ENCODE peak calls at places on chromosome 13, in four cellular contexts. F is stomach, Q is fibroblast of lung, T is testis. M is an unnamed sample.
A peak's percentile ranks its signal among the peaks of the same experiment; 100 is the strongest.

GRCh38 chr13:109121826-109122225 is 492.4 kb downstream of the MYO16 start:
- DNase-seq in F (no peak), Q (no peak), T (no peak), M (no peak)

GRCh38 chr13:94534171-94534570 is 54.7 kb upstream of the DCT start:
- DNase-seq in F (no peak), Q (peak; percentile 67), T (no peak), M (no peak)

GRCh38 chr13:105969761-105970160 is 565.7 kb downstream of the EFNB2 start:
- DNase-seq in F (no peak), Q (peak; percentile 56), T (no peak), M (no peak)

GRCh38 chr13:48908381-48909087 is 67.2 kb upstream of the FNDC3A start:
- DNase-seq in F (no peak), Q (peak; percentile 64), T (no peak), M (no peak)

GRCh38 chr13:32228330-32229041 is 86.7 kb downstream of the ZAR1L start:
- DNase-seq in F (no peak), Q (peak; percentile 76), T (no peak), M (no peak)

GRCh38 chr13:113991191-113991669 is 17.4 kb upstream of the C13orf46 start:
- DNase-seq in F (no peak), Q (no peak), T (peak; percentile 44), M (peak; percentile 26)

GRCh38 chr13:29886446-29886845 is 36.0 kb upstream of the UBL3 start:
- DNase-seq in F (no peak), Q (no peak), T (no peak), M (no peak)

GRCh38 chr13:38686635-38687245 is at the start of gene FREM2:
- DNase-seq in F (peak; percentile 57), Q (peak; percentile 59), T (peak; percentile 87), M (peak; percentile 86)

GRCh38 chr13:54029226-54029625 is 1000.6 kb downstream of the OLFM4 start:
- DNase-seq in F (no peak), Q (peak; percentile 78), T (no peak), M (no peak)

GRCh38 chr13:44894001-44894770 is 95.1 kb downstream of the NUFIP1 start:
- DNase-seq in F (peak; percentile 38), Q (no peak), T (no peak), M (no peak)

GRCh38 chr13:91544723-91545122 is 146.3 kb downstream of the GPC5 start:
- DNase-seq in F (no peak), Q (no peak), T (no peak), M (no peak)

GRCh38 chr13:37143901-37144300 is 38.4 kb upstream of the CSNK1A1L start:
- DNase-seq in F (no peak), Q (peak; percentile 90), T (no peak), M (no peak)

GRCh38 chr13:31518666-31519065 is 220.7 kb upstream of the RXFP2 start:
- DNase-seq in F (no peak), Q (no peak), T (no peak), M (no peak)

GRCh38 chr13:113643593-113643992 is 14.4 kb downstream of the ATP4B start:
- DNase-seq in F (no peak), Q (peak; percentile 91), T (no peak), M (no peak)

GRCh38 chr13:28337196-28338045 is 157.5 kb downstream of the FLT1 start:
- DNase-seq in F (no peak), Q (peak; percentile 79), T (no peak), M (no peak)

GRCh38 chr13:31835932-31836331 is 96.6 kb downstream of the RXFP2 start:
- DNase-seq in F (no peak), Q (peak; percentile 44), T (no peak), M (no peak)

GRCh38 chr13:38564751-38565150 is 122.1 kb upstream of the FREM2 start:
- DNase-seq in F (no peak), Q (peak; percentile 1), T (no peak), M (no peak)

GRCh38 chr13:112145221-112146072 is 78.5 kb downstream of the SOX1 start:
- DNase-seq in F (peak; percentile 15), Q (no peak), T (no peak), M (peak; percentile 21)

GRCh38 chr13:113427562-113428468 is 25.5 kb downstream of the ADPRHL1 start:
- DNase-seq in F (no peak), Q (no peak), T (no peak), M (no peak)

GRCh38 chr13:100828226-100828625 is 153.6 kb upstream of the TMTC4 start:
- DNase-seq in F (no peak), Q (no peak), T (no peak), M (no peak)

GRCh38 chr13:38348890-38349289 is 761 bp upstream of the UFM1 start:
- DNase-seq in F (no peak), Q (peak; percentile 53), T (peak; percentile 17), M (no peak)

GRCh38 chr13:78759704-78760103 is 100.7 kb upstream of the OBI1 start:
- DNase-seq in F (no peak), Q (no peak), T (no peak), M (no peak)

GRCh38 chr13:49532593-49532992 is 36.8 kb downstream of the PHF11 start:
- DNase-seq in F (no peak), Q (no peak), T (no peak), M (no peak)

GRCh38 chr13:90089051-90089450 is 1258.4 kb upstream of the MIR17HG start:
- DNase-seq in F (no peak), Q (no peak), T (no peak), M (no peak)

GRCh38 chr13:90091611-90092010 is 1255.9 kb upstream of the MIR17HG start:
- DNase-seq in F (no peak), Q (no peak), T (no peak), M (no peak)
- H3K27ac ChIP-seq in F (no peak overlapping the region), Q (no peak overlapping the region), T (no peak overlapping the region), M (no peak overlapping the region)

DNA sequence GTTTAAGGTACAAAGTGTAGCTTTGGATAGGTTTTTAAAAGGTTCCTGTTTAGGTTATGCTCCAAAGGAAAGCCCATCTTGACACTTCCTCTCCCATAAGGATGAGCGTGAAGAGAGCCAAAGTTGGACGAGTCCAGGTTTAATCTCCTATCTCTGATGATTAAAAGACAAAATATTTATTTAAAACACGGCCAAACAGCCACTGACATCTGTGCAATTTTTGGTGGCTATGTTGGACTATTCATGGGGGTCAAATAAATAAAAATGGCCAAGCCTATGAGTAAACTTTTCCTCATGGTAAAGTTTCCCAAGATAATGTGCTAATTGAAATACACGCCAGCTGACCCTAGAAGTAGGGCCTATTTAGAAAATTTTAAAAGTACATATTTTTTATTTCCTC is 69.0 kb upstream of the DOCK9 start:
- DNase-seq in F (no peak), Q (peak; percentile 35), T (no peak), M (no peak)
- H3K27ac ChIP-seq in F (no peak overlapping the region), Q (no peak overlapping the region), T (no peak overlapping the region), M (peak overlapping the region; percentile 67)

DNA sequence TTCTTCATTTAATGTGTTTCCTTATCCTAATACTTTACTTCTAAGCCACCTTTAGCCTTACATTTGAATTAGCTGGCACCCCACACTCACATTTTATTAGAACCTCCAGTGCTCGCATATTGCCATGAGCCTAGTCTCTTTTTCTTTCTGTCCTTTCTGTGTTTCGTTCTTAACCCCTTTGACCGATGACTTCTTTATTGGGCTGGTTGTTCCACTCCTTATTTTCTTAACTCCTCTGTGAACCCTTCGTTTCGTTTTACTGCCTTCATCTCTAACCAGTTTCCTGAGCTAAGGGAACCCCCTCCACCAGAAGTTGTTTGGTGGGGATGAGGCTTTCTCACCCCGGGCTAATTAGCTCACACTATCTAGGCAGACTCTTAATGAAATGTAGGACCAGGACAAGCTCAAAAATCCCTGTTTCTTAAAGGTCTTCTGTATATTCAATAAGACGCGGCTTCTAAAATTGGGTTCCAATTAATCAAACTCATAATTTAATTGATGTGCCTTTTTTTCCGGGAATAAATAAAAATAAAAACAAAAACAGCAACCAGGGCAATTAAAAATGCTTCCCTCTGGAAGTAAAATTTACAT is 19.1 kb upstream of the ARHGEF7 start:
- DNase-seq in F (no peak), Q (no peak), T (no peak), M (no peak)
- H3K27ac ChIP-seq in F (no peak overlapping the region), Q (no peak overlapping the region), T (no peak overlapping the region), M (no peak overlapping the region)

GRCh38 chr13:33869005-33869404 is 51.1 kb downstream of the RFC3 start:
- DNase-seq in F (no peak), Q (peak; percentile 67), T (no peak), M (no peak)

GRCh38 chr13:33872005-33872351 is 54.0 kb downstream of the RFC3 start:
- DNase-seq in F (no peak), Q (peak; percentile 10), T (no peak), M (no peak)

GRCh38 chr13:33870046-33870668 is 52.2 kb downstream of the RFC3 start:
- DNase-seq in F (no peak), Q (no peak), T (no peak), M (no peak)

GRCh38 chr13:33873251-33873908 is 55.4 kb downstream of the RFC3 start:
- DNase-seq in F (no peak), Q (no peak), T (no peak), M (no peak)

GRCh38 chr13:33871207-33872004 is 53.5 kb downstream of the RFC3 start:
- DNase-seq in F (no peak), Q (no peak), T (no peak), M (no peak)
- H3K27ac ChIP-seq in F (no peak overlapping the region), Q (no peak overlapping the region), T (no peak overlapping the region), M (no peak overlapping the region)

GRCh38 chr13:20989883-20990282 is 71.5 kb downstream of the LATS2 start:
- DNase-seq in F (no peak), Q (no peak), T (no peak), M (no peak)

GRCh38 chr13:20990910-20991525 is 70.4 kb downstream of the LATS2 start:
- DNase-seq in F (no peak), Q (no peak), T (no peak), M (no peak)

GRCh38 chr13:20993211-20993610 is 68.2 kb downstream of the LATS2 start:
- DNase-seq in F (no peak), Q (no peak), T (no peak), M (no peak)

GRCh38 chr13:20993661-20994440 is 67.5 kb downstream of the LATS2 start:
- DNase-seq in F (no peak), Q (peak; percentile 96), T (peak; percentile 7), M (no peak)

GRCh38 chr13:20991741-20992520 is 69.5 kb downstream of the LATS2 start:
- DNase-seq in F (no peak), Q (no peak), T (no peak), M (no peak)
- H3K27ac ChIP-seq in F (no peak overlapping the region), Q (no peak overlapping the region), T (no peak overlapping the region), M (no peak overlapping the region)

DNA sequence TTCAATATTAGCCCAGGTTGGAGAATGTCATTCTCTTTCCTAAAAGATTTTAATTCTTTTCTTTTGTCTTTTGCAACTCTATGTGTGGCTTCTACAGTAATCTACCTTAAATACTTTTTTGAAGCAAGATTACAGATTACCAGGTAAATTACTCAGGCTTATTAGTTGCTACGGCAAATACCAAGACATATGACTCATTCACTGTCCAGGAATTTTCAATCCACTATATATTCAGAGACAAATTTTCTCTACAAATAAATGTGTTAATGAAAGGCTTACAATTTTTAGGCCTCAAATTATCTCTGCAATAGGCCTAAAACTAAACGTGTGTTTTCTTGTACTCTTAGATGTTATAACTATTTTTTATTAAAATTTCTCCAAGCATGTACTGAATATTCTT is 631.3 kb downstream of the DIAPH3 start:
- DNase-seq in F (no peak), Q (peak; percentile 42), T (no peak), M (no peak)
- H3K27ac ChIP-seq in F (no peak overlapping the region), Q (no peak overlapping the region), T (no peak overlapping the region), M (no peak overlapping the region)

GRCh38 chr13:51477653-51478324 is 25.0 kb upstream of the INTS6 start:
- DNase-seq in F (no peak), Q (no peak), T (no peak), M (no peak)
- H3K27ac ChIP-seq in F (no peak overlapping the region), Q (no peak overlapping the region), T (no peak overlapping the region), M (no peak overlapping the region)